ENCODE peak calls at places on chromosomes 2 and 18, in four cellular contexts. O, X, Z and W are unnamed samples.

GRCh38 chr2:12097860-12098259 is 351.4 kb downstream of the LPIN1 start:
- DNase-seq in Z (no peak), X (no peak), O (no peak), W (no peak)

GRCh38 chr2:219713110-219713509 is 85.7 kb downstream of the SLC4A3 start:
- DNase-seq in Z (no peak), O (no peak), X (no peak), W (no peak)

GRCh38 chr2:222568866-222569265 is 87.0 kb downstream of the FARSB start:
- DNase-seq in Z (no peak), X (no peak), O (no peak), W (no peak)

GRCh38 chr18:79632765-79633164 is 46.8 kb upstream of the CTDP1 start:
- DNase-seq in O (no peak), X (peak), Z (no peak), W (no peak)

GRCh38 chr18:12420831-12421421 is 13.2 kb downstream of the PRELID3A start:
- DNase-seq in Z (no peak), X (no peak), O (no peak), W (no peak)

GRCh38 chr2:155689791-155690190 is 642.7 kb downstream of the NR4A2 start:
- DNase-seq in O (no peak), X (no peak), Z (no peak), W (no peak)

GRCh38 chr18:28204154-28204553 is 27.2 kb upstream of the CDH2 start:
- DNase-seq in Z (no peak), O (no peak), X (no peak), W (no peak)

GRCh38 chr2:34936089-34936488 is 1337.0 kb upstream of the FAM98A start:
- DNase-seq in Z (no peak), X (no peak), O (no peak), W (no peak)

GRCh38 chr18:51195602-51196115 is 1.8 kb downstream of the MEX3C start:
- DNase-seq in O (no peak), X (no peak), Z (peak), W (peak)

GRCh38 chr2:61707984-61708852 is 145.6 kb downstream of the FAM161A start:
- DNase-seq in X (no peak), Z (no peak), O (no peak), W (no peak)

GRCh38 chr2:47076586-47077441 is 78.3 kb downstream of the STPG4 start:
- DNase-seq in X (no peak), Z (no peak), O (no peak), W (no peak)

GRCh38 chr2:157837851-157838441 is 38.2 kb downstream of the ACVR1 start:
- DNase-seq in X (no peak), O (peak), Z (no peak), W (no peak)

GRCh38 chr2:215812966-215813365 is 200.4 kb downstream of the MREG start:
- DNase-seq in X (no peak), Z (no peak), O (no peak), W (no peak)

GRCh38 chr2:159615936-159616733 is at the start of gene BAZ2B:
- DNase-seq in X (no peak), Z (no peak), O (no peak), W (no peak)

GRCh38 chr2:105324732-105325131 is 4.8 kb downstream of the TGFBRAP1 start:
- DNase-seq in O (no peak), Z (no peak), X (no peak), W (no peak)

GRCh38 chr2:24083567-24084385 is 858 bp downstream of the TP53I3 start:
- DNase-seq in Z (peak), O (peak), X (no peak), W (no peak)

GRCh38 chr2:169961911-169962310 is 134.7 kb downstream of the UBR3 start:
- DNase-seq in X (no peak), O (no peak), Z (no peak), W (no peak)

GRCh38 chr2:49129034-49129433 is 25.3 kb downstream of the FSHR start:
- DNase-seq in X (no peak), O (no peak), Z (no peak), W (no peak)

GRCh38 chr2:102099536-102100293 is 42.8 kb upstream of the IL1R1 start:
- DNase-seq in X (no peak), Z (no peak), O (no peak), W (no peak)

GRCh38 chr2:16630463-16630862 is 35.2 kb downstream of the CYRIA start:
- DNase-seq in X (no peak), Z (no peak), O (no peak), W (no peak)

GRCh38 chr18:35592298-35592697 is 10.8 kb downstream of the GALNT1 start:
- DNase-seq in X (no peak), O (no peak), Z (no peak), W (peak)

GRCh38 chr18:48767090-48767670 is 183.6 kb downstream of the SMAD7 start:
- DNase-seq in X (peak), O (no peak), Z (no peak), W (no peak)

GRCh38 chr2:140975237-140975636 is 1155.6 kb downstream of the LRP1B start:
- DNase-seq in O (no peak), Z (no peak), X (no peak), W (no peak)

GRCh38 chr2:143686585-143687164 is 557.5 kb downstream of the ARHGAP15 start:
- DNase-seq in O (no peak), X (no peak), Z (no peak), W (no peak)

GRCh38 chr2:62467475-62468321 is 38.3 kb downstream of the TMEM17 start:
- DNase-seq in X (no peak), O (no peak), Z (no peak), W (no peak)

GRCh38 chr2:128486640-128487375 is 168.1 kb upstream of the HS6ST1 start:
- DNase-seq in X (no peak), O (no peak), Z (no peak), W (no peak)

GRCh38 chr2:220586980-220587549 is 959.6 kb downstream of the SLC4A3 start:
- DNase-seq in Z (no peak), O (no peak), X (no peak), W (no peak)

GRCh38 chr2:241029599-241030332 is 31.3 kb downstream of the SNED1 start:
- DNase-seq in X (peak), O (no peak), Z (no peak), W (no peak)

GRCh38 chr2:72579595-72580180 is 246.1 kb downstream of the EXOC6B start:
- DNase-seq in O (no peak), X (no peak), Z (no peak), W (no peak)
- TF ChIP-seq CTCF in O (peak), X (peak), Z (peak), W (no peak)

GRCh38 chr2:188207554-188207953 is 84.1 kb upstream of the GULP1 start:
- DNase-seq in O (no peak), Z (no peak), X (no peak), W (no peak)
- TF ChIP-seq CTCF in O (no peak), Z (no peak), X (no peak), W (no peak)

DNA sequence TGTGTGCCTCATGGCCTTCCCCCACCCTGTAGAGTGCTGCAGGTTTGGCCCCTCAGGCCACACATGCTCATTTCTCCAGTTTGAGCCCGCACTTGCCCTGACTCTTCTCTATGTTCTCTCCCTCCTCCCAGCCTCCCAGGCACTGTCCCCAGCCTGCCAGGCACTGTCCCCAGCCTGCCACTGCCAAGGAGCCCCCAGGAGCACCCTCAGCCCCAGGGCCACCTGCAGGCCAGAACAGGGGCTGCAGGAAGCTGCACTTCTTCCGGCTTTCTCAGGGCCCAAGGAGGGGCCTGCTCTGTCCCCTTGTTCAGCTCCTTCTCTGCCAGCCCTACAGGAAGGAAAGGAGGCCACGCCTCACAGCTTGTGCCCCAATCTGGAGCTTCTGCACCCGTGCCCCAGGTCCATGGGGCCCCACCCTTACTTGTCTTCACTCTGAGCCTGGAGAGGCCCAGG is 31.6 kb downstream of the CYP26B1 start:
- DNase-seq in O (no peak), Z (no peak), X (no peak), W (no peak)
- TF ChIP-seq CTCF in O (no peak), Z (no peak), X (no peak), W (no peak)

DNA sequence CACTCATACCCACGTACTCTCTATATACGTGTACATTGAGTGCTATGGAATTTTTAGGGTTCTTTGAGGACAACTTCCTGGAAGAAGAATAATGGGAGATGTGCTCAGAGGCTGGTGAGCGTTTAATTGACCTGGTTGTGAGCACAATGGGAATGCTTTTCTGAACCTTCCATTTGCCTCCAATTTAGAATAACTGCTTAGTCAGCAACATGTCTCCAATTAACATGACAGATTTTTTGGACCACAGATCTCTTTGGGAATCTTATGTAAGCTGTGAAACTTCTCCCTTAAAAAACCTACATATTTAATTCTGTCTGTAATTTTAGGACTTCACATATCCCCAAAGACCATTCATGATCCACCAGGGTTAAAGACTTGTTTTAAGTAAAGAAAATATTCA is 166.7 kb upstream of the TNP1 start:
- DNase-seq in X (no peak), Z (no peak), O (no peak), W (no peak)
- TF ChIP-seq CTCF in X (no peak), Z (no peak), O (no peak), W (no peak)

DNA sequence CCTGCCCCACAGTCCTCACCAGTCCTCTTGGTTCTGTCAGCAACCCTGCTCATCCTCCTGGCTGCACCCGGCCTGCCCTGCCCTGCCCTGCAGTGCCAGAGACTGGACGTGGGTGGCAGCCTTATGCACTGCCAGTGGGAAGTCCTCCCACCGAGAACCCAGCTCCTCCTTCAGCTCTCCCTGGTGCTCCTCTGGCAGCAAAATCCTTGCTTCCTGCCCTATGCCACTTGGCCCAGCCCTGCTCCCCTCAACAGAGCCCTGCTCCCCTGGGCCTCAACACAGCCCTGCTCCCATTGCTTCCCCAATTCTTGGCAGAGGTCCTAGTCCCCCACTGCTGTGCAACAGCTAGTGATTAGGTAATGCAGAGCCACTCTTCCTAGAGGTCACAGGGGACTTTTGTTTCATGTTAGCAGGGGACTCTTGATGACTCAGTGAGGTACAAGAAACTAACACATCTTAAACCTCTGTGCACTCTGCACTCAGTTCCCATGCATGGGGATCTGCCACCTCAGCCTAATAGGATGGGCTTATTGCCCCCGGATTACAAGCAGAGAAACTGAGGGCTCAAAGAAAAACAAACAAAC is 58.0 kb upstream of the EDAR start:
- DNase-seq in Z (no peak), O (no peak), X (peak), W (no peak)
- TF ChIP-seq CTCF in Z (no peak), O (no peak), X (no peak), W (no peak)